ENCODE peak calls at places on chromosomes 16 and 17, in five cellular contexts. L is brain microvascular endothelial cell, F is GM06990, K is AG04450, T is IMR-90. D is an unnamed sample.
A peak's percentile ranks its signal among the peaks of the same experiment; 100 is the strongest.

GRCh38 chr16:85402910-85403692 is 210.0 kb upstream of the GSE1 start:
- DNase-seq in L (peak; percentile 81), F (no peak), K (no peak), T (peak; percentile 77), D (no peak)

GRCh38 chr17:37706446-37706845 is 38.4 kb downstream of the HNF1B start:
- DNase-seq in L (no peak), F (no peak), K (no peak), T (no peak), D (no peak)

GRCh38 chr16:81494434-81494806 is 49.8 kb downstream of the CMIP start:
- DNase-seq in L (no peak), F (no peak), K (no peak), T (no peak), D (no peak)

GRCh38 chr17:7235693-7236665 is 1.7 kb upstream of the DVL2 start:
- DNase-seq in L (peak; percentile 42), F (no peak), K (no peak), T (peak; percentile 47), D (no peak)

GRCh38 chr16:66618588-66618987 is 14.1 kb downstream of the CMTM3 start:
- DNase-seq in L (peak; percentile 92), F (no peak), K (peak; percentile 81), T (peak; percentile 98), D (no peak)

GRCh38 chr16:3140603-3141427 is 6.0 kb downstream of the ZNF213 start:
- DNase-seq in L (no peak), F (no peak), K (no peak), T (no peak), D (no peak)

GRCh38 chr16:1610841-1611653 is 825 bp downstream of the IFT140 start:
- DNase-seq in L (peak; percentile 47), F (no peak), K (no peak), T (no peak), D (peak; percentile 54)

GRCh38 chr16:18958621-18959578 is 24.8 kb upstream of the TMC7 start:
- DNase-seq in L (no peak), F (no peak), K (no peak), T (peak; percentile 3), D (no peak)

GRCh38 chr16:22388101-22388644 is 13.8 kb upstream of the CDR2 start:
- DNase-seq in L (no peak), F (no peak), K (no peak), T (peak; percentile 40), D (no peak)

GRCh38 chr16:23949630-23950290 is 114.0 kb downstream of the PRKCB start:
- DNase-seq in L (no peak), F (peak; percentile 69), K (no peak), T (no peak), D (peak; percentile 64)

GRCh38 chr17:55783684-55784245 is 32.9 kb downstream of the PCTP start:
- DNase-seq in L (no peak), F (no peak), K (no peak), T (no peak), D (no peak)

GRCh38 chr16:56424791-56425438 is 430 bp downstream of the AMFR start:
- DNase-seq in L (no peak), F (peak; percentile 55), K (no peak), T (no peak), D (no peak)

GRCh38 chr17:63697341-63698286 is 2.3 kb downstream of the LIMD2 start:
- DNase-seq in L (peak; percentile 31), F (peak; percentile 80), K (no peak), T (no peak), D (peak; percentile 92)

GRCh38 chr17:58401287-58401686 is 16.0 kb downstream of the RNF43 start:
- DNase-seq in L (no peak), F (no peak), K (no peak), T (no peak), D (no peak)

GRCh38 chr17:81735181-81736102 is 23.4 kb downstream of the SLC25A10 start:
- DNase-seq in L (no peak), F (no peak), K (no peak), T (peak; percentile 33), D (peak; percentile 58)

GRCh38 chr16:66030036-66030435 is 336.5 kb upstream of the CDH5 start:
- DNase-seq in L (peak; percentile 38), F (no peak), K (peak; percentile 61), T (peak; percentile 85), D (no peak)

GRCh38 chr16:1335211-1335971 is 1.9 kb downstream of the BAIAP3 start:
- DNase-seq in L (no peak), F (no peak), K (no peak), T (no peak), D (no peak)

GRCh38 chr16:2252806-2253148 is 1.4 kb upstream of the ECI1 start:
- DNase-seq in L (no peak), F (no peak), K (no peak), T (no peak), D (no peak)

GRCh38 chr17:33973491-33973890 is 281.6 kb upstream of the CCL2 start:
- DNase-seq in L (no peak), F (no peak), K (no peak), T (no peak), D (no peak)

GRCh38 chr17:21298056-21298982 is 13.8 kb downstream of the MAP2K3 start:
- DNase-seq in L (no peak), F (no peak), K (no peak), T (no peak), D (no peak)

GRCh38 chr16:54077412-54077821 is 209.2 kb downstream of the IRX3 start:
- DNase-seq in L (peak; percentile 84), F (no peak), K (peak; percentile 7), T (peak; percentile 81), D (no peak)

GRCh38 chr16:64629622-64630021 is 492.2 kb downstream of the CDH11 start:
- DNase-seq in L (peak; percentile 36), F (no peak), K (no peak), T (no peak), D (no peak)

GRCh38 chr17:17685775-17686291 is 4.6 kb downstream of the RAI1 start:
- DNase-seq in L (peak; percentile 79), F (no peak), K (peak; percentile 68), T (peak; percentile 91), D (peak; percentile 53)

GRCh38 chr17:76388966-76389888 is 4.8 kb downstream of the SPHK1 start:
- DNase-seq in L (no peak), F (no peak), K (no peak), T (no peak), D (no peak)
- TF ChIP-seq CTCF in L (peak; percentile 46), F (no peak), K (peak; percentile 5), T (peak; percentile 14), D (no peak)

DNA sequence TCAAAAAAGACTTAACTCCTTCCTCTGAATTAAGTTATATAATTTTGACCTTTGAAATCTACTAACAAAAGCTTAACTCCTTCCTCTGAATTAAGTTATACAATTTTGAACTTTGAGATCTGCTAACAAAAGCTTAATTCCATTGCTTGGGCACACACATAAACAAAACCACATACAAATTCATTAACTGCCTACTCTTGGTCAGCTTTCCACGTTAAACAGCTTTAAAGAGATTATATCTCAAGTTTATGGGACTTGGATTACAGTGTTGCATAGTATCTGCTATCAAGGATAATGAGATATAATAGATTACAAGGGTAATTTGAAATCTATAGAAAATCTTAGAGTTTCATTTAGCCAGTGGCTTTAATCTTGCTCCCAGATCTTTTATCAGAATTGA is 23.5 kb downstream of the COX10 start:
- DNase-seq in L (no peak), F (no peak), K (no peak), T (no peak), D (no peak)
- H3K4me3 ChIP-seq in L (no peak overlapping the region), F (no peak overlapping the region), K (no peak overlapping the region), T (no peak overlapping the region), D (no peak overlapping the region)

DNA sequence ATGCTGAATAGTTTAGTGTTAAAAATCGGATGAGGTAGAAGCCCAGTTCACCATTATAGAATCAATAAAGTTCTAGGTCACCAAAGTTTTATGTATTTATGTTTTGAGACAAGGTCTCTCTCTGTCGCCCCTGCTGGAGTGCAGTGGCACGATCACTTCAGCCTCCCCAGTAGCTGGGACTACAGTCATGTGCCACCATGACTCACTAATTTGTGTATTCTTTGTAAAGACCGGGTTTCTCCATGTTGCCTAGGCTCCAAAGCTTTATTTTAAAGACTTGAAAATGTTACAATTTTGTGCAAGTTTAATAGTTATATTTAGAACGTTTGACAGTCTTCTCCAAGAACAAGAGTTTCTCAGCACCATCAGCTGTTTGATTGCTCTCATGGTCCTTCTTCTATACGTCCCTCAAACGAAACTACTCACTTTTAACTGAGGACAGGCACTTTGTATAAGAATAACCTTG is 32.1 kb downstream of the NDE1 start:
- DNase-seq in L (peak; percentile 85), F (no peak), K (peak; percentile 36), T (peak; percentile 84), D (peak; percentile 48)
- TF ChIP-seq CTCF in L (peak; percentile 82), F (peak; percentile 62), K (peak; percentile 65), T (peak; percentile 62), D (peak; percentile 40)

DNA sequence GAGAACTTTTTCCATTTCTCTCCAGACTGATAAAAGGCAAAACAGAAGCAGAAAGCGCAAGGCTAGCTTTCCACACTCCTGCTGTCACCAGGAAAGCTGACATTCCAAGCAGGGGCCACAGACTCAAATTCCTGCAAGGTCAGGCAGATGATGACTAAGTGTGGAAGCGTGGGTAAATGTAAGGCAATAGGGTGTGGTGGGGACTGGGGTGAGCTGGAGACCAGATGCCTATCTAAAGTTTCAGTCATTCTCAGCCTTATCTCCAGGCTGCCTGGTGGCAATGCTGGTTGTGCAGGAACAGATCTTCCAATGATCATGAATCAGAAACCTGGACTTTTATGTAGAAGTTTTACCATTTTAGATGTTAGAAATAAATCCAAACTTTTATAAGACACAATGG is 224.1 kb downstream of the GSG1L start:
- DNase-seq in L (peak; percentile 33), F (no peak), K (no peak), T (peak; percentile 7), D (no peak)
- H3K4me3 ChIP-seq in L (no peak overlapping the region), F (no peak overlapping the region), K (no peak overlapping the region), T (no peak overlapping the region), D (no peak overlapping the region)

GRCh38 chr17:44398692-44399691 is 9.5 kb upstream of the ITGA2B start:
- DNase-seq in L (peak; percentile 22), F (no peak), K (no peak), T (peak; percentile 3), D (no peak)
- TF ChIP-seq CTCF in L (no peak), F (no peak), K (no peak), T (no peak), D (no peak)

GRCh38 chr17:44349553-44350070 is 4.5 kb downstream of the GRN start:
- DNase-seq in L (no peak), F (no peak), K (no peak), T (no peak), D (no peak)
- H3K4me3 ChIP-seq in L (no peak overlapping the region), F (no peak overlapping the region), K (no peak overlapping the region), T (no peak overlapping the region), D (peak overlapping the region; percentile 22)